ENCODE peak calls at places on chromosomes 7 and 10, in nine cellular contexts. W, V, F, E, N, Y, M, O and B are unnamed samples.

GRCh38 chr10:117860823-117861222 is 185.9 kb downstream of the RAB11FIP2 start:
- DNase-seq in W (no peak), E (no peak), N (no peak), F (peak), V (no peak), O (no peak), Y (peak), M (no peak), B (no peak)

GRCh38 chr7:114715907-114716306 is 206.0 kb upstream of the MDFIC start:
- DNase-seq in Y (peak), W (no peak), F (no peak), M (no peak), O (no peak), E (no peak), N (no peak), V (no peak), B (no peak)

GRCh38 chr10:70145166-70145665 is 1.3 kb downstream of the TYSND1 start:
- DNase-seq in E (peak), W (no peak), V (peak), M (no peak), F (no peak), N (no peak), O (no peak), Y (peak), B (no peak)

GRCh38 chr7:138092486-138093028 is 16.3 kb downstream of the AKR1D1 start:
- DNase-seq in F (no peak), M (no peak), V (no peak), W (no peak), Y (peak), N (no peak), E (no peak), O (no peak), B (no peak)

GRCh38 chr10:112509558-112510299 is 62.7 kb downstream of the VTI1A start:
- DNase-seq in N (no peak), W (no peak), E (no peak), F (no peak), V (no peak), O (no peak), Y (no peak), M (no peak), B (no peak)

GRCh38 chr10:86355571-86356038 is 11.0 kb downstream of the GRID1 start:
- DNase-seq in N (peak), F (no peak), O (no peak), V (no peak), E (peak), W (no peak), M (peak), Y (no peak), B (peak)

GRCh38 chr7:100892364-100893317 is 3.0 kb downstream of the ACHE start:
- DNase-seq in M (no peak), V (no peak), F (no peak), Y (no peak), N (no peak), W (no peak), O (no peak), E (no peak), B (no peak)

GRCh38 chr7:100208911-100209408 is 10.8 kb upstream of the PVRIG start:
- DNase-seq in N (no peak), F (no peak), E (no peak), M (no peak), W (no peak), V (no peak), O (no peak), Y (no peak), B (no peak)

GRCh38 chr10:34494012-34494411 is 321.1 kb downstream of the PARD3 start:
- DNase-seq in F (no peak), N (no peak), O (no peak), M (no peak), W (no peak), V (no peak), E (no peak), Y (no peak), B (no peak)

GRCh38 chr7:133789951-133790350 is 337.2 kb upstream of the LRGUK start:
- DNase-seq in Y (peak), N (no peak), O (peak), F (no peak), M (no peak), V (no peak), W (no peak), E (no peak), B (no peak)

GRCh38 chr7:85133560-85133959 is 53.3 kb downstream of the SEMA3D start:
- DNase-seq in M (no peak), E (no peak), O (no peak), F (no peak), N (no peak), V (no peak), Y (no peak), W (no peak), B (no peak)
- TF ChIP-seq CTCF in M (no peak), E (no peak), O (no peak), F (no peak), N (no peak), V (no peak), Y (no peak), W (no peak), B (no peak)

DNA sequence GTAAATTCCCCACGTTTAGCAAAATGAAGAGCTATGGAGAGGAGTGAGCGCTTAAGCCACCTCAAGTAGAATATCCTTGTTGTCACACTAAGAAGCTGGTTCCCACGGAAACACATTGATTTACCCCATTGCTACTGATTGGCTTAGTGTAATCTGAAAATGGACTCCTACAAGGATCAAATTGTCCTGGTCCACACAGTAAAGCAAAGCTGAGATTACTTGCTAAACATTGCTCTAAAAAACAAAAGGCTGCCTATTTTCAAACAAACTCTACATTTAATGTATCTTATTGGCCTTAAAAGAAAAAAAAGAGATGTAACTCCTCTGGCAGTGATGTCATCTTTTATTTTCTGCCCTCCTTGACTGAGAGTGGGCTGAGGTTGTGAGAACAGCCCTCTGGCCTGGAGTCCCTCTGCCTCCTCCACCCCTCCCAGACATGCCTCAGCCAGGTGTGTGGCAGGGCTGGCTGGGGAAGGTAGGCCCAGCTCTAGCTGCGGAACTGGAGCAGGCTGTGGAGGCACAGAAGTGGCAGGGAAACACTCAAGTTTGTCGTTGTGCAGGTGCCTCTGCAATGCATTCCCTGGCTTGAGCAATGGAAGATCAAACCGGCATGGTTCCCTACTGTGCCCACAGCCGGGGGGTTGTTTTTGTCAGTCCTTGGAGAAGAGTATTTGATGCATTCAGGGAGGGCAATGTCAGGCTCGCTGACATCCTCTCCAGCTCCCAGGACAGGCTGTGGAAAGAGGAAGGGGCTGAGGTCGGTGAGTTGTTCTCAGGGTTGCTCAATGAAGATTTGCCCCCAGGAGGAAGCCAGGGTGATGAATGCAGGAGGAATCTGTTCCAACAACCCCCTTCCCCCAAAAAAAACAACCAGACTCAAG is 9.1 kb downstream of the KLF6 start:
- DNase-seq in E (peak), M (no peak), F (peak), V (peak), Y (peak), W (no peak), N (no peak), O (peak), B (no peak)
- H3K27ac ChIP-seq in E (peak), M (peak), F (peak), V (no peak), Y (peak), W (no peak), N (peak), O (peak), B (peak)

DNA sequence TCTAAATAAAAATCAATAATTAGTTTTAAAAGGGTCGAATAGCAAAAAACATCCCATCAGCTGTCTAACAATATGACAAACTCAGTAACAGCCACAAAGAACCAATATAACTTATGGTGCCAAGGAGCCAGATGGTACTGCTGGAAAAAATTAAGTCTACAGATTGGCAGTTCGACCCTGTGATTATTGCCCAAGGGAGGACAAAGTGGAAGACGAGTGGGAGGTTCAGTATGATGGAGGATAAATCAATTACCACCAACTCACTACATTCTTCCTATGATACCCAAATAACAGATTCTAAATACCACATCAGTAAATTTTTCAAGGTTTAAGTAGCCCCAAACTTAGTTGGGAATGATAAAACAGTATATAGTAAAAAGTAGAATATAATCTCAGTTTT is 48.9 kb downstream of the SKAP2 start:
- DNase-seq in O (no peak), E (no peak), F (no peak), M (no peak), N (no peak), W (no peak), V (no peak), Y (no peak), B (no peak)
- TF ChIP-seq CTCF in O (no peak), E (no peak), F (no peak), M (no peak), N (no peak), W (no peak), V (no peak), Y (no peak), B (no peak)

DNA sequence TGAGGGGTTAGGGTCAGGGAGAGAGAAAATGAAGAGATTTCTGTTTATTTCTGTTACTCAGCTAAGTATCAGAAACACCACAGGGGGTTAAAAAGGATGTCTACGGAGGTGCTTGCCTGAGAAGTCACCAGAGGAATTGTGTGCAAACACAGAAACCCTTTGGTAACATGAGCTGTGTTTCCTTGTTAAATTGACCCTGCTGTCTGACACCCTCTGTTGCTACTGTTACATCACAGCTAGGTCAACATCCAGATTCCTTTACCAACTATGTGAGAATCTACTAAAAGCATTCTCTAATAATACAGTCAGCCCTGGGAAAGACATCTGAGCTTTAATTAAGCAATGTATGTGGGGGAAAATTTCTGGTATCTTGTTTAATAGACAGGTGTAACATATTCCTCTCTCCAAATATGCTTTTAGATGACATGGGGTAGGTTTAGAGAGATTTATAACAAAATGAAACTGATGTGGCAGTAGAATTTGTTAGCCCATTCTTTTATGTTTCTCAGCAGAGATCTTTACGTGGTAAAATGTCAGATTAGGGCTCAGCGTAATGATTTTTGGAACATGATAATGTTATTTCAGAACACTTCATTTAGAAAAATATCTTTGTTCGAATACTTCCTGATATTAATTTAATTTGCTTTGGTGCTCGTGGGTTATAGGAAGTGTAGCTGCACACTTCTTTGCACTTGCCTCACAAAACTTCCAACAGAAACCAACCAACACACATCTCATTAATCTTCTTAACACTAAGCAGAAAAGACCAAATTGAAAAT is 168.0 kb upstream of the AHR start:
- DNase-seq in F (peak), W (no peak), E (no peak), O (no peak), V (peak), M (no peak), Y (peak), N (no peak), B (no peak)
- H3K27ac ChIP-seq in F (no peak), W (no peak), E (no peak), O (no peak), V (no peak), M (no peak), Y (peak), N (no peak), B (no peak)

DNA sequence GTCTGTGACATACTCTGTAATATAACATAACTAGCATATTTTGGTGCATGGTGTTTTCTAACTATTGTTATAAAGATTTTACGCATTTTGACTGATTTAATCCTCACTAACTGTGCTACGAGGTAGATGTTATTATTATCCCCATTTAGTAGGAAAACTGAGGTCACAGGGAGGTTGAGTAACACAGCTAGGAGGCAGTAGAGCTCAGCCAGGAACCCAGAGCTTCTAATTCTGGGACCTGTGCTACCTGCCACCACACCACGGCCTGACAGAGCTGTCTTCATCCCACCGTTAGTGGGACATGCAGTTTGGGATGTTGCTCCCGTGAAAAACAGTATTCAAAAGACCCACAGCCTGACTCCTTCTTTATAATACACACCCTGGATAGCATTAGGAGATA is 962.5 kb downstream of the CNTNAP2 start:
- DNase-seq in V (no peak), W (no peak), O (no peak), E (no peak), M (no peak), Y (no peak), F (no peak), N (no peak), B (no peak)
- TF ChIP-seq CTCF in V (peak), W (no peak), O (peak), E (no peak), M (no peak), Y (peak), F (no peak), N (no peak), B (no peak)

GRCh38 chr10:75335983-75336382 is 65.6 kb downstream of the ZNF503 start:
- DNase-seq in E (no peak), M (no peak), W (no peak), Y (no peak), F (no peak), O (no peak), N (no peak), V (no peak), B (no peak)
- H3K27ac ChIP-seq in E (no peak), M (no peak), W (no peak), Y (no peak), F (no peak), O (no peak), N (no peak), V (no peak), B (no peak)

DNA sequence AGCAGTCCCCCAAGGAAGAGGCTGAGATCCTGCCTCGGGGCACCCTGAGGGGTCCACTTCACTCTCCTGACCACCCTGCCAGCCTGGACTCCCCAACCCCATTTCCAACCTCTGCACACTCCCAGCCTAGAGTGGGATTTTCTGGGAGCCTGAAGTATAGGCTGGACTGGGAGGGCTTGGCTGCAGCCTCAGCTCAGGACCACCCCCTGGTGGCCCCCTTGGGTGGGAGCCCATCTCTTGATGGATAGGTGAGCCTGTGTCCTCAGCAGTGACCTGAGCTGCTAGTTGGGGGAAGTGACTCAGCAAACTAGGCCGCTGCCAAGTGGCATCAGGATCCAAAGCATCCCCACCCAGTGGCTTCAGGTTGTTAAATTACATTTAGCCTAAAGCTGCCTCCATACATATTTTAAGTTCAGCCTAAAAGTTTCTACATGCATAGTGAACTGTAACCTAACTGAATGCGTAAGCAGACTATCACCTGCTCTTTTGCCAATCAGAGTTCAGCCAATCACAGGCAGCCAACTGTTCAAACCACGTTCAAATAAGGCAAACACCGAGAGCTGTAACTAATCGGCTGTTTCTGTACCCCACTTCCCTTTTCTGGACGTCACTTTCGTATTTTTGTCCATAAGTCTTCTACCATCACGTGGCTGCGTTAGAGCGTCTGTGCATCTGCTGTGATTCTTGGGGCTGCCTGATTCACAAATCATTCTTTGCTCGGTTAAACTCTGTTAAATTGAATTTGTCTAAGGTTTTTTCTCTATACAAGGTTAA is 144.0 kb downstream of the PLPP4 start:
- DNase-seq in N (no peak), W (no peak), Y (peak), F (peak), M (no peak), O (peak), V (peak), E (no peak), B (no peak)
- TF ChIP-seq CTCF in N (no peak), W (no peak), Y (peak), F (peak), M (no peak), O (peak), V (peak), E (no peak), B (no peak)

GRCh38 chr10:124616836-124617130 is 127.4 kb downstream of the FAM53B start:
- DNase-seq in Y (no peak), W (no peak), O (no peak), M (no peak), F (no peak), V (no peak), N (no peak), E (no peak), B (no peak)
- H3K27ac ChIP-seq in Y (no peak), W (no peak), O (no peak), M (no peak), F (no peak), V (peak), N (no peak), E (no peak), B (no peak)

GRCh38 chr10:120575411-120575810 is 118.4 kb downstream of the PLPP4 start:
- DNase-seq in F (no peak), W (no peak), O (no peak), E (no peak), Y (no peak), V (no peak), M (no peak), N (no peak), B (no peak)

GRCh38 chr10:120581496-120581895 is 124.5 kb downstream of the PLPP4 start:
- DNase-seq in E (no peak), F (no peak), N (no peak), V (peak), O (no peak), M (no peak), Y (no peak), W (no peak), B (no peak)

GRCh38 chr10:120578123-120578522 is 121.1 kb downstream of the PLPP4 start:
- DNase-seq in Y (no peak), M (no peak), W (no peak), F (no peak), N (no peak), E (no peak), V (no peak), O (no peak), B (no peak)

GRCh38 chr10:120580651-120581259 is 123.7 kb downstream of the PLPP4 start:
- DNase-seq in O (no peak), W (no peak), F (peak), V (no peak), N (no peak), E (no peak), M (no peak), Y (no peak), B (no peak)

GRCh38 chr10:120578890-120579289 is 121.9 kb downstream of the PLPP4 start:
- DNase-seq in M (no peak), W (no peak), O (no peak), V (peak), N (no peak), F (no peak), Y (no peak), E (no peak), B (no peak)
- TF ChIP-seq CTCF in M (no peak), W (no peak), O (peak), V (peak), N (no peak), F (no peak), Y (no peak), E (no peak), B (no peak)

GRCh38 chr7:22111661-22112060 is 166.0 kb upstream of the CDCA7L start:
- DNase-seq in N (no peak), E (no peak), F (peak), M (no peak), V (no peak), Y (no peak), O (no peak), W (no peak), B (no peak)

GRCh38 chr7:22109761-22110160 is 164.1 kb upstream of the CDCA7L start:
- DNase-seq in N (no peak), M (no peak), V (peak), E (peak), W (no peak), O (peak), F (no peak), Y (peak), B (peak)

GRCh38 chr7:22113041-22113440 is 167.3 kb upstream of the CDCA7L start:
- DNase-seq in V (no peak), N (no peak), M (no peak), O (no peak), E (no peak), W (no peak), Y (no peak), F (no peak), B (no peak)

GRCh38 chr7:22110227-22110839 is 164.6 kb upstream of the CDCA7L start:
- DNase-seq in Y (peak), W (peak), E (peak), N (peak), O (peak), M (peak), F (peak), V (peak), B (peak)

DNA sequence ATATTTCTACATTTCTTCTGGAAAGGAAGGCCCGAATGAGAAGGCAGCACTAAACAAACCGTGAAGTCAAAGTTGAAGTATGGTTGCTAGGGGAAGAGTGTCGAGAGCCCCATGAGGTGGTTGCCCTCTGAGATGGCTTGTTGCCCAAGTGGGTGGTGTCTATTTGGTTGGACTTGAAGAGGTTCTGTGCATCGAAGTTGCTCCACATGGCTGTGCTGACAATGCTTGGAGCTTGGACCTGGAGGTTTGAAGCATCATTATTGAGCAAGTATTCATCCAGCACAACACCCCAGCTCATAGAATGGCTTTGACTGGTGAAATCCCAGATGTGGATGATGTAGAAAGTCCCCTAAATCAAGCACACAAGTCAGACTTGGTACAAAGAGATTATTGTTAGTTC is 165.2 kb upstream of the CDCA7L start:
- DNase-seq in M (no peak), W (no peak), Y (no peak), V (no peak), N (no peak), F (peak), E (no peak), O (no peak), B (no peak)
- H3K27ac ChIP-seq in M (peak), W (no peak), Y (no peak), V (no peak), N (peak), F (peak), E (no peak), O (no peak), B (no peak)